ENCODE peak calls at places on chromosomes 13 and 19, in eight cellular contexts. M is fibroblast of lung, W is body of pancreas, T is heart right ventricle, S is tibial nerve, B is K562, P is GM06990, R is keratinocyte. N is an unnamed sample.

GRCh38 chr19:39052243-39052746 is 19.9 kb upstream of the FBXO27 start:
- DNase-seq in M (peak; percentile 49), W (peak; percentile 62), T (peak; percentile 11), S (peak; percentile 29), B (peak; percentile 72), P (peak; percentile 49), R (no peak), N (peak; percentile 33)

GRCh38 chr13:73025212-73026012 is 33.4 kb upstream of the KLF5 start:
- DNase-seq in M (peak; percentile 45), W (no peak), T (no peak), S (no peak), B (no peak), P (no peak), R (no peak), N (no peak)

GRCh38 chr13:112174476-112175110 is 107.6 kb downstream of the SOX1 start:
- DNase-seq in M (no peak), W (no peak), T (no peak), S (no peak), B (no peak), P (no peak), R (no peak), N (no peak)

GRCh38 chr19:51689751-51690358 is 3.3 kb upstream of the SPACA6 start:
- DNase-seq in M (peak; percentile 46), W (peak; percentile 18), T (peak; percentile 46), S (no peak), B (peak; percentile 39), P (no peak), R (no peak), N (no peak)

GRCh38 chr19:52669586-52669985 is 31.4 kb upstream of the ZNF83 start:
- DNase-seq in M (no peak), W (no peak), T (no peak), S (no peak), B (no peak), P (no peak), R (no peak), N (no peak)

GRCh38 chr13:34416833-34417425 is 525.1 kb upstream of the NBEA start:
- DNase-seq in M (peak; percentile 89), W (peak; percentile 25), T (peak; percentile 74), S (no peak), B (no peak), P (no peak), R (no peak), N (no peak)

GRCh38 chr19:57398868-57399267 is 9.2 kb downstream of the ZNF548 start:
- DNase-seq in M (no peak), W (no peak), T (no peak), S (no peak), B (no peak), P (no peak), R (no peak), N (no peak)

GRCh38 chr13:41722684-41723083 is 238.2 kb downstream of the VWA8 start:
- DNase-seq in M (no peak), W (no peak), T (no peak), S (no peak), B (no peak), P (no peak), R (no peak), N (no peak)

GRCh38 chr19:4868286-4868834 is 893 bp upstream of the PLIN3 start:
- DNase-seq in M (no peak), W (no peak), T (no peak), S (no peak), B (no peak), P (no peak), R (no peak), N (no peak)
- H3K4me3 ChIP-seq in M (no peak overlapping the region), W (no peak overlapping the region), T (peak overlapping the region; percentile 80), S (peak overlapping the region; percentile 92), B (no peak overlapping the region), P (no peak overlapping the region), R (no peak overlapping the region), N (no peak overlapping the region)

DNA sequence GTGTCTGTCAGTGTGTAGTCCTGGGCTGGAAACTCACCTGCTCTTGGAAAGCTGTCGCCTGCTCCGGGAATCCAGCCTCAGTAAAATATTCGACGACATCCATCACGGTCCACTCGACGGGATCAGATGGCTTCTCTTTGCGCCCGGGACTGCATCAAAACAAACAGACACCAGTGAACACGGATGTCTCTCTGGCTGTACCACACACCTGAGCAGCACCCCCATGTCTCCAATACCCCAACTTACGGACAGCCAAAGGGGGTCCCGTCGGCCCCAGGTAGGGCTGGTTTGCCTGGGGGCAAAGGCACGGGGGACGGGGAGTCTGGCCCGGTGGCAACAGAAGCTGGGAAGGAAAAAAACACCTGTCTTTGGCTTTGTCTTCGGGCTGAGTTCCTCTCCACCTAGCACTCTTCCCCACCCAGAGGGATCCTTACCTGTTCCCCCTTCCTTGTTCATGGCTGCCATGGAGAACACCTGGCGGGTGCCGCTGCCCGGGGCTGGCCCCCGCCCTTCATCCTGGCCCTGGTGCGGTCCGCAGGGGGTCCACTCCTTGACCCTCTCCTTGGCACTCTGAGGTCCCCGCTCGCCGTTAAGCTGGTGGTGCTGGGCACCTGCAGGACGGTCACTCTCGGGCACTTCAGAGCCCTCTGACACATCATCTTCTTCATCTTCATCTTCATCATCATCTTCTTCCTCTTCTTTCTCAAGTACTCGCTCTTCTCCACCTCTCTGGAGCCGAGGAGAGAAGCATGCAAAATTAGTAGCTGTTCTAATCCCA is 1.7 kb downstream of the SAMD1 start:
- DNase-seq in M (no peak), W (no peak), T (no peak), S (no peak), B (no peak), P (no peak), R (no peak), N (no peak)
- H3K4me3 ChIP-seq in M (peak overlapping the region; percentile 61), W (no peak overlapping the region), T (peak overlapping the region; percentile 80), S (peak overlapping the region; percentile 86), B (peak overlapping the region; percentile 63), P (peak overlapping the region; percentile 69), R (peak overlapping the region; percentile 39), N (no peak overlapping the region)

DNA sequence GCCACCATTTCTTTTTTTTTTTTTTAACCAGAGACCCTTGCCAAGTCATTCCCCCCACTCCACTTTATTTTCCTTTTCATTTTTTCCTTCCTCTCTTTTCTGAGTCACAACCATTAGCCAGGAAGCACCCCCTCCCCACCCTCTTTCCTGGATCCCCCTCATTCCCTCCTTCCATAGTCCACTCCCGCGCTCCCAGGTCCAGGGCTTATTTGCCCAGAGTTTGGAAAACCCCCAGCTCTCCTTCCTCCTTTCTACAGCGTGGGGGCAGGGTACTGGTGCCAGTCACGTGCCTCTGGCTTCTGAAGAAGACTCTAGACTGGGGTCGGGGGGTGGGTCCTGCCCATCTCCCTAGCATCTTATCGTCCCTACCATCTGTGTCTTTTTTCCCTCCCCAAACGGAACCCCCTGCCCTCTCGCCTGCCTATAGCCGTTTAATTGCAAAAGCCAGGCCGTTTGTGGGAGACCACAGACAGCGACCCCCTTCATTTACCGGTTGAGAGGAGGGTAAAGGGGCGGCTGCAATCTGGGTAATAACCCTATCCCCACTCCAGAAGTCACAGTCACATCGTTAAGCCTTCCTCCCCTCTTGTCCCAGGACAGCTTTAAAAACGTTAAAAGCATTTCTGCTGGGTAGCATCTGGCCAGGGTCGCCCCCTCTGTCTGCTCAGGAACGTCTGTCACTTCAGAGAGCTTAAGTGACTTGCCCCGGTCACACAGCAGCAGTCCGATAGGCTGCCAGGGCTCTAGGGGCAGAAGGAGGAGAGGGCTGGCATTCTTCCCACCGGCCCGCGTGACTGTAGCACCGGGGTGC is 961 bp upstream of the CALR start:
- DNase-seq in M (no peak), W (peak; percentile 66), T (no peak), S (peak; percentile 45), B (no peak), P (peak; percentile 48), R (no peak), N (no peak)
- H3K4me3 ChIP-seq in M (peak overlapping the region; percentile 98), W (no peak overlapping the region), T (peak overlapping the region; percentile 100), S (peak overlapping the region; percentile 87), B (peak overlapping the region; percentile 90), P (peak overlapping the region; percentile 65), R (peak overlapping the region; percentile 99), N (peak overlapping the region; percentile 99)

DNA sequence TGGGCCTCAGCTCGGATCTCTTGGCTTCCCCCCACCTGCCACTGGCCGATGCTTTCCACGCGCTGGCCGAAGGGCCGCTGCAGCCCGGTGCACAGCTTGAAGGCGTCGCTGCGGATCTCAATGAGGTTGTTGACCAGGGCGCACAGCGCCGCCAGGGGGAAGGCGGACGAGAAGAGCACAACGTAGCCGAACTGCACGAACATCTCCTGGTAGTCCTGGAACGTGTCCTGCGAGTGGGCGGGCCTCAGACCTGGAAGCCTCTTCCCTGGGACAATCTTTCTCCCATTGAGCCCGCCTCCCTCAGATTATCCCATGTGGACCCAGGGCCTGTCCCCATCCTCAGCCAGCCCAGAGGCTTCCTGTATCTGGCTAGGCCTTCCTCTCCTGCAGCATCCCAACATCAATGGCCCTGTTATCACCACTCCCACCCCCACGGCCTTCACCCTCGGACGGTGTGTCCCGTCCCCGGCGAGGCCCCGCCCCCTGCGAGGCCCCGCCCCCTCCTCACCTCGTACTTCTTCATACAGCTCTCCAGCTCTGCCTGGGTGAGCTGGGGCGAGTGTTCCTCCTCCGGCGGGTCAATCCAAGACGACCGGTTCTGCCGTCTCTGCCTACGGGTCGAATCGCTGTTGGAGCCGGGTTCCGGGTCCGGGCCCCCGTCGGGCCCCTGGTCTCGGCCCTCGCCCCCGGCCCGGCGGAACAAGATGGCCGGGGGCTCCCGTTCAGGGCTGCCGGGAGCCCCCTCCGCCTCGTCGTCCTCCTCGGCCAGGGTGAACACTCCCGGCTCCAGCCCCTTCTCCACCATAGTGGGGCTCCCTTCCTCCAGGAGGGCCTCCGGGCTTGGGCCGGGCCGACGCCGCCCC is 6.8 kb downstream of the ANO8 start:
- DNase-seq in M (no peak), W (peak; percentile 75), T (no peak), S (no peak), B (peak; percentile 82), P (no peak), R (no peak), N (peak; percentile 90)
- H3K4me3 ChIP-seq in M (no peak overlapping the region), W (peak overlapping the region; percentile 33), T (peak overlapping the region; percentile 26), S (peak overlapping the region; percentile 35), B (peak overlapping the region; percentile 44), P (peak overlapping the region; percentile 35), R (peak overlapping the region; percentile 22), N (peak overlapping the region; percentile 26)

GRCh38 chr13:44685641-44686040 is 109.5 kb upstream of the TSC22D1 start:
- DNase-seq in M (peak; percentile 18), W (no peak), T (no peak), S (no peak), B (no peak), P (no peak), R (no peak), N (no peak)

GRCh38 chr13:44690376-44690775 is 114.2 kb upstream of the TSC22D1 start:
- DNase-seq in M (no peak), W (no peak), T (no peak), S (no peak), B (no peak), P (no peak), R (no peak), N (no peak)

GRCh38 chr13:44686478-44687071 is 110.4 kb upstream of the TSC22D1 start:
- DNase-seq in M (no peak), W (no peak), T (no peak), S (no peak), B (no peak), P (no peak), R (no peak), N (no peak)

GRCh38 chr13:44692173-44692713 is 116.1 kb upstream of the TSC22D1 start:
- DNase-seq in M (peak; percentile 35), W (no peak), T (no peak), S (no peak), B (no peak), P (no peak), R (no peak), N (no peak)

GRCh38 chr13:44688652-44689051 is 112.5 kb upstream of the TSC22D1 start:
- DNase-seq in M (no peak), W (no peak), T (no peak), S (no peak), B (no peak), P (no peak), R (no peak), N (no peak)
- H3K4me3 ChIP-seq in M (no peak overlapping the region), W (no peak overlapping the region), T (no peak overlapping the region), S (no peak overlapping the region), B (no peak overlapping the region), P (no peak overlapping the region), R (no peak overlapping the region), N (no peak overlapping the region)

GRCh38 chr19:18847516-18848463 is 16.0 kb downstream of the UPF1 start:
- DNase-seq in M (no peak), W (peak; percentile 50), T (no peak), S (no peak), B (no peak), P (no peak), R (no peak), N (no peak)
- H3K4me3 ChIP-seq in M (peak overlapping the region; percentile 15), W (no peak overlapping the region), T (no peak overlapping the region), S (peak overlapping the region; percentile 6), B (no peak overlapping the region), P (no peak overlapping the region), R (no peak overlapping the region), N (no peak overlapping the region)

N was measured in prostate gland.